ENCODE peak calls at places on chromosomes 7 and 10, in four cellular contexts. Z is brain microvascular endothelial cell, F is T-cell, X is NCI-H748 treated with DMSO at 0.1 percent for 48 hours. I is an unnamed sample.

GRCh38 chr10:24826022-24826421 is 102.3 kb upstream of the ARHGAP21 start:
- DNase-seq in F (no peak), X (no peak), Z (peak; percentile 53), I (no peak)

GRCh38 chr7:5419523-5420107 is 4.0 kb downstream of the TNRC18 start:
- DNase-seq in Z (no peak), X (no peak), F (no peak), I (no peak)

GRCh38 chr7:22860784-22861482 is 38.3 kb upstream of the TOMM7 start:
- DNase-seq in X (no peak), Z (peak; percentile 43), F (peak; percentile 12), I (peak; percentile 64)

GRCh38 chr7:105924950-105925349 is 38.1 kb upstream of the CDHR3 start:
- DNase-seq in X (no peak), Z (no peak), F (peak; percentile 11), I (no peak)

GRCh38 chr10:101046332-101047238 is 15.2 kb upstream of the KAZALD1 start:
- DNase-seq in Z (no peak), X (no peak), F (no peak), I (no peak)

GRCh38 chr7:106151459-106152312 is 39.6 kb upstream of the SYPL1 start:
- DNase-seq in F (no peak), Z (no peak), X (no peak), I (no peak)

GRCh38 chr7:75969704-75970498 is 24.5 kb downstream of the TMEM120A start:
- DNase-seq in X (no peak), Z (no peak), F (no peak), I (no peak)

GRCh38 chr7:138460649-138461607 is 869 bp downstream of the TRIM24 start:
- DNase-seq in X (peak; percentile 64), Z (peak; percentile 37), F (peak; percentile 54), I (peak; percentile 72)

GRCh38 chr7:25303380-25304321 is 75.4 kb upstream of the NPVF start:
- DNase-seq in X (no peak), Z (no peak), F (no peak), I (no peak)

GRCh38 chr10:7666253-7667023 is at the start of gene ITIH5:
- DNase-seq in F (no peak), X (no peak), Z (no peak), I (no peak)

GRCh38 chr7:319267-319661 is 29.3 kb downstream of the FOXL3 start:
- DNase-seq in F (no peak), Z (no peak), X (no peak), I (no peak)

GRCh38 chr10:23383637-23384036 is 39.0 kb upstream of the C10orf67 start:
- DNase-seq in X (no peak), F (no peak), Z (no peak), I (no peak)

GRCh38 chr7:13749666-13750065 is 239.8 kb downstream of the ETV1 start:
- DNase-seq in Z (no peak), F (no peak), X (no peak), I (no peak)

GRCh38 chr10:62250594-62251198 is 17.9 kb downstream of the RTKN2 start:
- DNase-seq in Z (peak; percentile 79), X (no peak), F (no peak), I (no peak)

GRCh38 chr7:102916881-102917280 is 4.1 kb downstream of the LRRC17 start:
- DNase-seq in Z (peak; percentile 20), F (no peak), X (no peak), I (no peak)

GRCh38 chr7:12066004-12066403 is 145.1 kb upstream of the TMEM106B start:
- DNase-seq in F (no peak), X (no peak), Z (no peak), I (no peak)

GRCh38 chr10:100637785-100638184 is 102.0 kb downstream of the HIF1AN start:
- DNase-seq in F (no peak), Z (peak; percentile 2), X (no peak), I (peak; percentile 67)

GRCh38 chr7:65239707-65240352 is 133.8 kb upstream of the ZNF92 start:
- DNase-seq in X (no peak), Z (peak; percentile 2), F (no peak), I (peak; percentile 93)

GRCh38 chr7:70016044-70016770 is 417.9 kb downstream of the AUTS2 start:
- DNase-seq in F (no peak), Z (peak; percentile 20), X (no peak), I (no peak)

GRCh38 chr7:19118896-19119301 is 1.5 kb upstream of the TWIST1 start:
- DNase-seq in Z (no peak), X (no peak), F (no peak), I (peak; percentile 34)

GRCh38 chr7:27046854-27047549 is 48.8 kb downstream of the HOXA1 start:
- DNase-seq in F (no peak), Z (peak; percentile 78), X (no peak), I (no peak)

GRCh38 chr7:149868638-149869290 is 5.0 kb upstream of the ATP6V0E2 start:
- DNase-seq in X (no peak), F (no peak), Z (no peak), I (no peak)

GRCh38 chr10:106500041-106500440 is 664.5 kb downstream of the SORCS1 start:
- DNase-seq in X (no peak), Z (no peak), F (no peak), I (no peak)

GRCh38 chr10:122656308-122656705 is 43.3 kb downstream of the C10orf120 start:
- DNase-seq in X (no peak), F (no peak), Z (no peak), I (no peak)